ENCODE peak calls at places on chromosome 12, in seven cellular contexts. One of them, this sample, is unnamed.

GRCh38 chr12:127230843-127231260 is 1036.1 kb upstream of the TMEM132C start:
- DNase-seq in uterus: no peak
- DNase-seq in HCEC 1CT: peak; percentile 98
- DNase-seq in T-cell: no peak
- DNase-seq in Ammon's horn: no peak
- DNase-seq in stomach: no peak
- DNase-seq in Panc1: peak; percentile 15
- DNase-seq in this sample: no peak

GRCh38 chr12:12716845-12717585 is at the start of gene CDKN1B:
- DNase-seq in Panc1: no peak
- DNase-seq in stomach: peak; percentile 95
- DNase-seq in T-cell: peak; percentile 88
- DNase-seq in HCEC 1CT: peak; percentile 95
- DNase-seq in Ammon's horn: peak; percentile 92
- DNase-seq in uterus: peak; percentile 94
- DNase-seq in this sample: peak; percentile 92

GRCh38 chr12:89101440-89101839 is 250.9 kb downstream of the DUSP6 start:
- DNase-seq in stomach: no peak
- DNase-seq in uterus: no peak
- DNase-seq in HCEC 1CT: no peak
- DNase-seq in Ammon's horn: no peak
- DNase-seq in T-cell: no peak
- DNase-seq in Panc1: no peak
- DNase-seq in this sample: no peak

GRCh38 chr12:26034371-26035142 is 76.1 kb downstream of the RASSF8 start:
- DNase-seq in uterus: no peak
- DNase-seq in HCEC 1CT: no peak
- DNase-seq in T-cell: no peak
- DNase-seq in Panc1: no peak
- DNase-seq in Ammon's horn: no peak
- DNase-seq in stomach: no peak
- DNase-seq in this sample: no peak

GRCh38 chr12:56874821-56875220 is 59.4 kb downstream of the SDR9C7 start:
- DNase-seq in uterus: no peak
- DNase-seq in HCEC 1CT: no peak
- DNase-seq in Ammon's horn: no peak
- DNase-seq in Panc1: no peak
- DNase-seq in T-cell: no peak
- DNase-seq in stomach: no peak
- DNase-seq in this sample: no peak

GRCh38 chr12:89469361-89469760 is 55.2 kb downstream of the GALNT4 start:
- DNase-seq in Ammon's horn: no peak
- DNase-seq in stomach: no peak
- DNase-seq in HCEC 1CT: peak; percentile 46
- DNase-seq in Panc1: no peak
- DNase-seq in uterus: no peak
- DNase-seq in T-cell: no peak
- DNase-seq in this sample: no peak

GRCh38 chr12:93707836-93708235 is 30.7 kb downstream of the CRADD start:
- DNase-seq in Panc1: no peak
- DNase-seq in HCEC 1CT: peak; percentile 86
- DNase-seq in Ammon's horn: no peak
- DNase-seq in T-cell: no peak
- DNase-seq in stomach: no peak
- DNase-seq in uterus: no peak
- DNase-seq in this sample: no peak

GRCh38 chr12:7678744-7679143 is 13.0 kb upstream of the APOBEC1 start:
- DNase-seq in HCEC 1CT: no peak
- DNase-seq in Ammon's horn: no peak
- DNase-seq in Panc1: no peak
- DNase-seq in uterus: no peak
- DNase-seq in T-cell: no peak
- DNase-seq in stomach: no peak
- DNase-seq in this sample: no peak

GRCh38 chr12:54719691-54720090 is 71.5 kb upstream of the DCD start:
- DNase-seq in HCEC 1CT: no peak
- DNase-seq in uterus: no peak
- DNase-seq in Panc1: no peak
- DNase-seq in Ammon's horn: no peak
- DNase-seq in stomach: no peak
- DNase-seq in T-cell: no peak
- DNase-seq in this sample: no peak

GRCh38 chr12:499837-500458 is 40.2 kb downstream of the B4GALNT3 start:
- DNase-seq in HCEC 1CT: no peak
- DNase-seq in uterus: no peak
- DNase-seq in T-cell: no peak
- DNase-seq in Ammon's horn: no peak
- DNase-seq in Panc1: no peak
- DNase-seq in stomach: peak; percentile 30
- DNase-seq in this sample: no peak

GRCh38 chr12:64514456-64514855 is 62.5 kb downstream of the TBK1 start:
- DNase-seq in uterus: no peak
- DNase-seq in HCEC 1CT: no peak
- DNase-seq in Ammon's horn: no peak
- DNase-seq in stomach: no peak
- DNase-seq in T-cell: no peak
- DNase-seq in Panc1: no peak
- DNase-seq in this sample: no peak

GRCh38 chr12:111121840-111122239 is 201.5 kb upstream of the MYL2 start:
- DNase-seq in stomach: no peak
- DNase-seq in Panc1: no peak
- DNase-seq in uterus: no peak
- DNase-seq in HCEC 1CT: no peak
- DNase-seq in Ammon's horn: no peak
- DNase-seq in T-cell: no peak
- DNase-seq in this sample: no peak

This sample was measured in lower leg skin.